ENCODE peak calls at places on chromosomes 4 and X, in six cellular contexts. One of them, this sample, is unnamed.

GRCh38 chrX:13863326-13863725 is 46.4 kb upstream of the GPM6B start:
- DNase-seq in tibial artery: no peak
- DNase-seq in gastrocnemius medialis: no peak
- DNase-seq in CD4-positive, alpha-beta T cell: no peak
- DNase-seq in PC-3: no peak
- DNase-seq in OCI-LY7: no peak
- DNase-seq in this sample: no peak

GRCh38 chrX:1231850-1232505 is 19.5 kb upstream of the CRLF2 start:
- DNase-seq in tibial artery: no peak
- DNase-seq in gastrocnemius medialis: no peak
- DNase-seq in CD4-positive, alpha-beta T cell: no peak
- DNase-seq in PC-3: no peak
- DNase-seq in OCI-LY7: no peak
- DNase-seq in this sample: no peak

GRCh38 chr4:76867377-76867776 is 30.6 kb downstream of the SOWAHB start:
- DNase-seq in tibial artery: no peak
- DNase-seq in gastrocnemius medialis: no peak
- DNase-seq in CD4-positive, alpha-beta T cell: no peak
- DNase-seq in PC-3: no peak
- DNase-seq in OCI-LY7: no peak
- DNase-seq in this sample: no peak

GRCh38 chr4:40478215-40478614 is 143.1 kb downstream of the CHRNA9 start:
- DNase-seq in tibial artery: no peak
- DNase-seq in gastrocnemius medialis: no peak
- DNase-seq in CD4-positive, alpha-beta T cell: no peak
- DNase-seq in PC-3: no peak
- DNase-seq in OCI-LY7: no peak
- DNase-seq in this sample: no peak

GRCh38 chr4:104677122-104677521 is 182.4 kb upstream of the CXXC4 start:
- DNase-seq in tibial artery: no peak
- DNase-seq in gastrocnemius medialis: no peak
- DNase-seq in CD4-positive, alpha-beta T cell: no peak
- DNase-seq in PC-3: no peak
- DNase-seq in OCI-LY7: no peak
- DNase-seq in this sample: peak; percentile 1

GRCh38 chr4:182240161-182241130 is 2.8 kb upstream of the TENM3 start:
- DNase-seq in tibial artery: no peak
- DNase-seq in gastrocnemius medialis: no peak
- DNase-seq in CD4-positive, alpha-beta T cell: no peak
- DNase-seq in PC-3: no peak
- DNase-seq in OCI-LY7: no peak
- DNase-seq in this sample: no peak

GRCh38 chr4:66855956-66856355 is 689.3 kb downstream of the CENPC start:
- DNase-seq in tibial artery: no peak
- DNase-seq in gastrocnemius medialis: no peak
- DNase-seq in CD4-positive, alpha-beta T cell: no peak
- DNase-seq in PC-3: peak; percentile 42
- DNase-seq in OCI-LY7: no peak
- DNase-seq in this sample: no peak

GRCh38 chrX:14832151-14832550 is 40.7 kb downstream of the FANCB start:
- DNase-seq in tibial artery: no peak
- DNase-seq in gastrocnemius medialis: no peak
- DNase-seq in CD4-positive, alpha-beta T cell: no peak
- DNase-seq in PC-3: no peak
- DNase-seq in OCI-LY7: no peak
- DNase-seq in this sample: no peak

GRCh38 chrX:40090050-40090804 is 7.5 kb downstream of the BCOR start:
- DNase-seq in tibial artery: no peak
- DNase-seq in gastrocnemius medialis: no peak
- DNase-seq in CD4-positive, alpha-beta T cell: no peak
- DNase-seq in PC-3: no peak
- DNase-seq in OCI-LY7: peak; percentile 27
- DNase-seq in this sample: no peak

GRCh38 chr4:59553739-59554126 is 1646.4 kb upstream of the ADGRL3 start:
- DNase-seq in tibial artery: no peak
- DNase-seq in gastrocnemius medialis: no peak
- DNase-seq in CD4-positive, alpha-beta T cell: no peak
- DNase-seq in PC-3: peak; percentile 70
- DNase-seq in OCI-LY7: no peak
- DNase-seq in this sample: no peak

GRCh38 chr4:88104902-88105610 is 53.4 kb downstream of the ABCG2 start:
- DNase-seq in tibial artery: no peak
- DNase-seq in gastrocnemius medialis: no peak
- DNase-seq in CD4-positive, alpha-beta T cell: no peak
- DNase-seq in PC-3: peak; percentile 91
- DNase-seq in OCI-LY7: no peak
- DNase-seq in this sample: no peak

GRCh38 chr4:62814510-62815047 is 1594.7 kb downstream of the TECRL start:
- DNase-seq in tibial artery: no peak
- DNase-seq in gastrocnemius medialis: no peak
- DNase-seq in CD4-positive, alpha-beta T cell: no peak
- DNase-seq in PC-3: no peak
- DNase-seq in OCI-LY7: no peak
- DNase-seq in this sample: no peak

GRCh38 chr4:22500831-22501714 is 14.8 kb downstream of the ADGRA3 start:
- DNase-seq in tibial artery: no peak
- DNase-seq in gastrocnemius medialis: no peak
- DNase-seq in CD4-positive, alpha-beta T cell: no peak
- DNase-seq in PC-3: peak; percentile 84
- DNase-seq in OCI-LY7: no peak
- DNase-seq in this sample: no peak

GRCh38 chrX:71998836-71999509 is 88.3 kb downstream of the NHSL2 start:
- DNase-seq in tibial artery: peak; percentile 38
- DNase-seq in gastrocnemius medialis: no peak
- DNase-seq in CD4-positive, alpha-beta T cell: no peak
- DNase-seq in PC-3: peak; percentile 63
- DNase-seq in OCI-LY7: peak; percentile 40
- DNase-seq in this sample: no peak

GRCh38 chrX:71996138-71996537 is 85.5 kb downstream of the NHSL2 start:
- DNase-seq in tibial artery: no peak
- DNase-seq in gastrocnemius medialis: no peak
- DNase-seq in CD4-positive, alpha-beta T cell: no peak
- DNase-seq in PC-3: peak; percentile 42
- DNase-seq in OCI-LY7: no peak
- DNase-seq in this sample: no peak

GRCh38 chrX:71996826-71997225 is 86.2 kb downstream of the NHSL2 start:
- DNase-seq in tibial artery: peak; percentile 70
- DNase-seq in gastrocnemius medialis: peak; percentile 52
- DNase-seq in CD4-positive, alpha-beta T cell: no peak
- DNase-seq in PC-3: no peak
- DNase-seq in OCI-LY7: no peak
- DNase-seq in this sample: no peak

GRCh38 chrX:71995122-71995521 is 84.5 kb downstream of the NHSL2 start:
- DNase-seq in tibial artery: no peak
- DNase-seq in gastrocnemius medialis: no peak
- DNase-seq in CD4-positive, alpha-beta T cell: no peak
- DNase-seq in PC-3: no peak
- DNase-seq in OCI-LY7: no peak
- DNase-seq in this sample: no peak

GRCh38 chrX:71997320-71997719 is 86.7 kb downstream of the NHSL2 start:
- DNase-seq in tibial artery: no peak
- DNase-seq in gastrocnemius medialis: no peak
- DNase-seq in CD4-positive, alpha-beta T cell: no peak
- DNase-seq in PC-3: no peak
- DNase-seq in OCI-LY7: no peak
- DNase-seq in this sample: no peak
- H3K27ac ChIP-seq in tibial artery: no peak overlapping the region
- H3K27ac ChIP-seq in gastrocnemius medialis: no peak overlapping the region
- H3K27ac ChIP-seq in CD4-positive, alpha-beta T cell: no peak overlapping the region
- H3K27ac ChIP-seq in PC-3: no peak overlapping the region
- H3K27ac ChIP-seq in OCI-LY7: no peak overlapping the region
- H3K27ac ChIP-seq in this sample: no peak overlapping the region

GRCh38 chr4:16224669-16225068 is 1.6 kb downstream of the TAPT1 start:
- DNase-seq in tibial artery: no peak
- DNase-seq in gastrocnemius medialis: no peak
- DNase-seq in CD4-positive, alpha-beta T cell: no peak
- DNase-seq in PC-3: no peak
- DNase-seq in OCI-LY7: no peak
- DNase-seq in this sample: no peak
- H3K27ac ChIP-seq in tibial artery: peak overlapping the region; percentile 8
- H3K27ac ChIP-seq in gastrocnemius medialis: peak overlapping the region; percentile 98
- H3K27ac ChIP-seq in CD4-positive, alpha-beta T cell: no peak overlapping the region
- H3K27ac ChIP-seq in PC-3: no peak overlapping the region
- H3K27ac ChIP-seq in OCI-LY7: peak overlapping the region; percentile 71
- H3K27ac ChIP-seq in this sample: no peak overlapping the region

GRCh38 chr4:185142563-185142910 is 529 bp upstream of the SLC25A4 start:
- DNase-seq in tibial artery: no peak
- DNase-seq in gastrocnemius medialis: no peak
- DNase-seq in CD4-positive, alpha-beta T cell: no peak
- DNase-seq in PC-3: no peak
- DNase-seq in OCI-LY7: no peak
- DNase-seq in this sample: no peak
- H3K27ac ChIP-seq in tibial artery: peak overlapping the region; percentile 92
- H3K27ac ChIP-seq in gastrocnemius medialis: peak overlapping the region; percentile 96
- H3K27ac ChIP-seq in CD4-positive, alpha-beta T cell: no peak overlapping the region
- H3K27ac ChIP-seq in PC-3: no peak overlapping the region
- H3K27ac ChIP-seq in OCI-LY7: peak overlapping the region; percentile 30
- H3K27ac ChIP-seq in this sample: peak overlapping the region; percentile 93

GRCh38 chrX:45788315-45788714 is 587.6 kb upstream of the DIPK2B start:
- DNase-seq in tibial artery: no peak
- DNase-seq in gastrocnemius medialis: no peak
- DNase-seq in CD4-positive, alpha-beta T cell: no peak
- DNase-seq in PC-3: no peak
- DNase-seq in OCI-LY7: no peak
- DNase-seq in this sample: no peak

GRCh38 chrX:45781901-45782553 is 581.4 kb upstream of the DIPK2B start:
- DNase-seq in tibial artery: no peak
- DNase-seq in gastrocnemius medialis: no peak
- DNase-seq in CD4-positive, alpha-beta T cell: no peak
- DNase-seq in PC-3: peak; percentile 78
- DNase-seq in OCI-LY7: no peak
- DNase-seq in this sample: no peak

GRCh38 chrX:45778621-45779020 is 577.9 kb upstream of the DIPK2B start:
- DNase-seq in tibial artery: no peak
- DNase-seq in gastrocnemius medialis: no peak
- DNase-seq in CD4-positive, alpha-beta T cell: no peak
- DNase-seq in PC-3: no peak
- DNase-seq in OCI-LY7: no peak
- DNase-seq in this sample: no peak

GRCh38 chrX:45784590-45784989 is 583.9 kb upstream of the DIPK2B start:
- DNase-seq in tibial artery: no peak
- DNase-seq in gastrocnemius medialis: no peak
- DNase-seq in CD4-positive, alpha-beta T cell: no peak
- DNase-seq in PC-3: no peak
- DNase-seq in OCI-LY7: no peak
- DNase-seq in this sample: no peak

DNA sequence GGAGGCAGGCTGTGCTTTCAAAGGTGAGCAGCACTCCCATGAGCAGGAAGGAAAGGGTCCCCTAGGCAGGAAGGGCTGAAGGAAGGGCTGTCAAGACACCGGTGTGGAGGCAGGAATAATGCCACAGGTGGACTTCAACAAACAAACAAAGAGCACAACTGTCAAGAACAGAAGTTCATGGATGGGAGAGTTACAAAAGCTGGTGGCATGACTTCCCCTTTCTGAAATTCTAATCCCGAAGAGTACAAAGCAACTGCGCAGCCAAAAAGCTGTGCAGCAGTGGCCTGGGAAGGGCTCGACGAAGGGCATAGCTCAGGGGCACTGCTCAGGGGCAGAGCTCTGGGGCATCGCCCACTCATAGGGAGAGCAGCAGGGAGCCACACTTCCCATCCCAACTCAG is 582.3 kb upstream of the DIPK2B start:
- DNase-seq in tibial artery: no peak
- DNase-seq in gastrocnemius medialis: no peak
- DNase-seq in CD4-positive, alpha-beta T cell: no peak
- DNase-seq in PC-3: no peak
- DNase-seq in OCI-LY7: no peak
- DNase-seq in this sample: no peak
- H3K27ac ChIP-seq in tibial artery: no peak overlapping the region
- H3K27ac ChIP-seq in gastrocnemius medialis: no peak overlapping the region
- H3K27ac ChIP-seq in CD4-positive, alpha-beta T cell: no peak overlapping the region
- H3K27ac ChIP-seq in PC-3: peak overlapping the region; percentile 79
- H3K27ac ChIP-seq in OCI-LY7: no peak overlapping the region
- H3K27ac ChIP-seq in this sample: no peak overlapping the region

GRCh38 chr4:123953556-123953955 is 557.0 kb downstream of the SPRY1 start:
- DNase-seq in tibial artery: no peak
- DNase-seq in gastrocnemius medialis: no peak
- DNase-seq in CD4-positive, alpha-beta T cell: no peak
- DNase-seq in PC-3: no peak
- DNase-seq in OCI-LY7: no peak
- DNase-seq in this sample: no peak

GRCh38 chr4:123956204-123956603 is 559.6 kb downstream of the SPRY1 start:
- DNase-seq in tibial artery: no peak
- DNase-seq in gastrocnemius medialis: no peak
- DNase-seq in CD4-positive, alpha-beta T cell: no peak
- DNase-seq in PC-3: no peak
- DNase-seq in OCI-LY7: no peak
- DNase-seq in this sample: no peak

GRCh38 chr4:123954220-123954619 is 557.6 kb downstream of the SPRY1 start:
- DNase-seq in tibial artery: no peak
- DNase-seq in gastrocnemius medialis: no peak
- DNase-seq in CD4-positive, alpha-beta T cell: no peak
- DNase-seq in PC-3: no peak
- DNase-seq in OCI-LY7: no peak
- DNase-seq in this sample: no peak

GRCh38 chr4:123955167-123955824 is 558.7 kb downstream of the SPRY1 start:
- DNase-seq in tibial artery: no peak
- DNase-seq in gastrocnemius medialis: no peak
- DNase-seq in CD4-positive, alpha-beta T cell: no peak
- DNase-seq in PC-3: peak; percentile 63
- DNase-seq in OCI-LY7: no peak
- DNase-seq in this sample: no peak

GRCh38 chr4:123952530-123953274 is 556.1 kb downstream of the SPRY1 start:
- DNase-seq in tibial artery: no peak
- DNase-seq in gastrocnemius medialis: no peak
- DNase-seq in CD4-positive, alpha-beta T cell: no peak
- DNase-seq in PC-3: peak; percentile 28
- DNase-seq in OCI-LY7: no peak
- DNase-seq in this sample: no peak
- H3K27ac ChIP-seq in tibial artery: no peak overlapping the region
- H3K27ac ChIP-seq in gastrocnemius medialis: no peak overlapping the region
- H3K27ac ChIP-seq in CD4-positive, alpha-beta T cell: no peak overlapping the region
- H3K27ac ChIP-seq in PC-3: no peak overlapping the region
- H3K27ac ChIP-seq in OCI-LY7: no peak overlapping the region
- H3K27ac ChIP-seq in this sample: no peak overlapping the region

DNA sequence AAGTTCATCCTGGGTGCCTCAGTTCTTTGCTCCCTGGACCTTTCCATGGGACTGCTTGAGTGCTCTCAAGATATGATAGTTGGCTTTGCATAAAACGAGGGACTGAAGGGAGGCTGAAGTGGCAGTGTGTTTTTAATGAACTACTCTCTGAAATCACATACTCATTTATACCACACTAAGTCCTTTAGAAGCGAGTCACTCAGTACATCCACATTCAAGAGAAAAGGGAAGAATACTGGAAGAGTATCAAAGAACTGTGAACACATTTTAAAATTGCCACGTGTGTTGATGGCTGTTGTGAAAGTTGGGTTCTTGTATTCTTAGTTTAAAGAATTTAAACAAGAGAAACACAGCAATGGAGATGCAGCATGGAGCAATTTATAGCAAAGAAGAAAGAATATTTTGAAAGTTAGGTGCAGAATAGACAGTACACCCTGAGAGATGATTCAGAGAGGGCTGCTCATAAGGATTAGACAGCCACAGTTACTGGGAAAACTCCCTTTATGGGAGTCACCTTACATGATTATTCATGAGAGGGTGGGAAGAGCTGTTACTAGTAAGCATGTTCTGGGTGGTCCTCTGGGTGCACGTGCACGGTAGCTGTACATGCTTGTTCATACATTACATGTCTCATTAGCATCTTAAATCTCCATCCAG is 380.7 kb downstream of the ADGRL3 start:
- DNase-seq in tibial artery: no peak
- DNase-seq in gastrocnemius medialis: no peak
- DNase-seq in CD4-positive, alpha-beta T cell: no peak
- DNase-seq in PC-3: peak; percentile 41
- DNase-seq in OCI-LY7: no peak
- DNase-seq in this sample: no peak
- H3K27ac ChIP-seq in tibial artery: no peak overlapping the region
- H3K27ac ChIP-seq in gastrocnemius medialis: no peak overlapping the region
- H3K27ac ChIP-seq in CD4-positive, alpha-beta T cell: no peak overlapping the region
- H3K27ac ChIP-seq in PC-3: no peak overlapping the region
- H3K27ac ChIP-seq in OCI-LY7: no peak overlapping the region
- H3K27ac ChIP-seq in this sample: no peak overlapping the region

This sample was measured in substantia nigra.